ENCODE peak calls at places on chromosomes 7 and 10, in five cellular contexts. Q, O, F, Y and I are unnamed samples. For H3K27me3, the result is how much of the 10 kb centered on the place peaks cover.

GRCh38 chr7:2478387-2478760 is 2.2 kb upstream of the GRIFIN start:
- DNase-seq in Y (no peak), O (peak), Q (no peak), F (peak), I (no peak)

GRCh38 chr10:71431945-71432905 is 35.5 kb downstream of the CDH23 start:
- DNase-seq in Q (no peak), F (peak), O (no peak), Y (no peak), I (peak)

GRCh38 chr10:129977794-129978193 is 13.7 kb upstream of the EBF3 start:
- DNase-seq in Y (no peak), Q (no peak), F (no peak), O (no peak), I (no peak)

GRCh38 chr10:6108631-6109443 is 20.0 kb downstream of the RBM17 start:
- DNase-seq in Q (no peak), Y (peak), F (no peak), O (no peak), I (no peak)

GRCh38 chr7:23018747-23019146 is 4.8 kb upstream of the HYCC1 start:
- DNase-seq in Q (no peak), O (no peak), Y (no peak), F (no peak), I (no peak)

GRCh38 chr7:67791918-67792317 is 795.3 kb downstream of the TYW1 start:
- DNase-seq in F (no peak), Q (no peak), O (no peak), Y (no peak), I (no peak)

GRCh38 chr7:24290004-24290641 is 6.1 kb downstream of the NPY start:
- DNase-seq in Y (peak), F (no peak), O (no peak), Q (no peak), I (no peak)

GRCh38 chr10:3548702-3549101 is 236.3 kb downstream of the KLF6 start:
- DNase-seq in Y (no peak), Q (no peak), F (no peak), O (no peak), I (no peak)

GRCh38 chr7:77426521-77427051 is 10.4 kb upstream of the GSAP start:
- DNase-seq in Q (no peak), O (no peak), F (no peak), Y (no peak), I (no peak)

GRCh38 chr7:130345106-130345505 is 490 bp downstream of the CPA5 start:
- DNase-seq in O (no peak), F (no peak), Q (no peak), Y (no peak), I (no peak)

GRCh38 chr7:25242678-25243077 is 14.4 kb upstream of the NPVF start:
- DNase-seq in Q (no peak), F (no peak), O (no peak), Y (no peak), I (no peak)

GRCh38 chr7:55405856-55406541 is 40.9 kb downstream of the LANCL2 start:
- DNase-seq in F (peak), Y (no peak), Q (no peak), O (peak), I (no peak)

GRCh38 chr7:137578541-137578940 is 235.0 kb upstream of the PTN start:
- DNase-seq in Y (no peak), F (no peak), Q (no peak), O (no peak), I (no peak)

GRCh38 chr10:48494611-48495010 is 110.3 kb downstream of the ARHGAP22 start:
- DNase-seq in Q (no peak), O (no peak), Y (no peak), F (peak), I (no peak)

GRCh38 chr7:157490465-157490912 is 153.7 kb downstream of the DNAJB6 start:
- DNase-seq in F (peak), Y (peak), Q (no peak), O (no peak), I (peak)

GRCh38 chr7:69782917-69783684 is 184.8 kb downstream of the AUTS2 start:
- DNase-seq in Y (no peak), F (no peak), O (no peak), Q (no peak), I (no peak)

GRCh38 chr7:86846494-86847190 is 202.9 kb downstream of the GRM3 start:
- DNase-seq in O (peak), F (peak), Y (no peak), Q (no peak), I (no peak)

GRCh38 chr10:480928-481551 is 208.4 kb downstream of the DIP2C start:
- DNase-seq in O (no peak), Y (no peak), F (peak), Q (no peak), I (no peak)

GRCh38 chr10:51588984-51589383 is 110.4 kb downstream of the CSTF2T start:
- DNase-seq in Y (no peak), O (no peak), Q (no peak), F (no peak), I (no peak)

GRCh38 chr10:59177031-59177861 is 803 bp downstream of the PHYHIPL start:
- DNase-seq in Y (no peak), F (no peak), O (peak), Q (peak), I (no peak)

DNA sequence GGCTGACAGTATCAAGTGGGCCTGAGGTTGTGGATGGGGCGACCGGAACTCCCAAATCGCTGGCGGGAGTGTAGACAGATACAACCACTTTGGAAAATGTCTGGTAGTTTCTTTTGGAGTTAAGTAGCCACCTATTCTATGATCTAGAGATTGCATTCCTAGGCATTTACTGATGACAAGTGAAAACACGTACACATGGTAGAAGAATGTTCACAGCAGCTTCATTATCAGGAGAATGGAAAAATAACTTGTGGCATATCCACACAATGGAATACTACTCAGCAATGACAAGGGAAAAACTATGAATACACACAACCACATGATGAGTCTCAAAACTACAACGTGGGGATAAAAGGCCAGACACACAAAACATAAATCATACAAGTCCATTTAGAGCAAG is 146.0 kb downstream of the MYOF start:
- DNase-seq in O (no peak), Q (no peak), Y (no peak), F (no peak), I (no peak)
- H3K27ac ChIP-seq in O (no peak), Q (no peak), Y (no peak), F (no peak), I (no peak)

DNA sequence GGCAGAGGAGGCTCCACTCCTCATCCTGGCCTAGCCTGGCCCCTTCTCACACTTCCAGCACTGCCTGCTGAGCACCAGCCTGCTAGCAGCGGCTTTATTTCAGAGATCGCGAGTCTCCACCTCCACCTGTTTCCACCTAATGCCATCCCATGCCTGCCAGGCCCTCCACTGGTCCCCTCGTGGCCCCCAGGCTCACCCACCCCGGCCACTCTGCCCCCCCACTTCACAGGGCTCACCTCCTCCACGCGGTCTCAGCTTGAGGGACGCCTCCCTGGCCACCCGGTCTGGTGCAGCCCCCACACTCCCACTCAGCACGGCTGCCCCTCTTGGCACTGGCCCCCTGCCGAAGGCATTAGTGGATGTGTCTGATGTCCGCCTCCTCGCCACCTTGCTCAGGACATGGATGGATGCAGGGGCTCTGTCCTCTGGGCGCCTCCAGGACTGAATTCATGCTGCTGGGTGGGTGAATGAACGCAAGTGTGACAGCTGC is 3.8 kb upstream of the NKX6-2 start:
- DNase-seq in O (no peak), Y (no peak), Q (no peak), F (no peak), I (no peak)
- H3K27me3 ChIP-seq in O (under half), Y (under half), Q (under half), F (half or more), I (under half)

GRCh38 chr7:101666293-101666692 is 37.2 kb upstream of the MYL10 start:
- DNase-seq in Q (no peak), Y (no peak), F (no peak), O (no peak), I (no peak)

GRCh38 chr7:101668726-101669125 is 39.6 kb upstream of the MYL10 start:
- DNase-seq in O (no peak), Q (no peak), Y (no peak), F (no peak), I (no peak)

GRCh38 chr7:101666751-101667150 is 37.7 kb upstream of the MYL10 start:
- DNase-seq in F (no peak), Y (no peak), O (no peak), Q (no peak), I (no peak)

GRCh38 chr7:101667959-101668358 is 38.9 kb upstream of the MYL10 start:
- DNase-seq in F (no peak), O (no peak), Q (no peak), Y (no peak), I (no peak)

GRCh38 chr7:101667399-101667798 is 38.3 kb upstream of the MYL10 start:
- DNase-seq in Y (no peak), Q (no peak), F (no peak), O (no peak), I (no peak)
- H3K27ac ChIP-seq in Y (no peak), Q (no peak), F (no peak), O (no peak), I (no peak)

GRCh38 chr7:146655928-146656797 is 539.6 kb downstream of the CNTNAP2 start:
- DNase-seq in Q (no peak), O (no peak), F (no peak), Y (no peak), I (no peak)

GRCh38 chr7:146660839-146661238 is 544.2 kb downstream of the CNTNAP2 start:
- DNase-seq in Q (no peak), O (no peak), Y (no peak), F (no peak), I (no peak)

GRCh38 chr7:146659732-146660131 is 543.1 kb downstream of the CNTNAP2 start:
- DNase-seq in Q (no peak), Y (no peak), O (peak), F (no peak), I (no peak)

GRCh38 chr7:146656988-146657387 is 540.4 kb downstream of the CNTNAP2 start:
- DNase-seq in Y (no peak), Q (no peak), F (no peak), O (no peak), I (no peak)

DNA sequence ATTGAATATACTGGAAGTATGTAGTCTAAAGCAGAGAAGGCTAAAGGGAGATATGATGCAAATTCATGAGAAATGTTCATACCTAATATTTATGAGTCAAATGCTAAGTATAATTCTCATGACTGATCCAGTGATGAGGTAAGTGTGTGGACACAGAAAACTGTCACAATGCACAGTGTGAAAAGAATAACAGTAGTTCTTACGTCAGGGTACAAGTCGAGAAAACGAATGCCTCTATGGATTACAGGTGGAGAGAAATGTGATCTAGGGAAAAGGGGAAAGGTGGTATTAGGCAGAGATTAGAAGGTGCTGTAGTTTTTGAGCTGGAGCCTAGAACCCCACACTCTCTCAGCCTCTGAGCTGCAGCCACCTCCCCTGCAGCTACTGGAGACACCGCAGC is 542.0 kb downstream of the CNTNAP2 start:
- DNase-seq in Q (no peak), F (no peak), O (no peak), Y (no peak), I (no peak)
- H3K27me3 ChIP-seq in Q (under half), F (under half), O (under half), Y (under half), I (under half)

DNA sequence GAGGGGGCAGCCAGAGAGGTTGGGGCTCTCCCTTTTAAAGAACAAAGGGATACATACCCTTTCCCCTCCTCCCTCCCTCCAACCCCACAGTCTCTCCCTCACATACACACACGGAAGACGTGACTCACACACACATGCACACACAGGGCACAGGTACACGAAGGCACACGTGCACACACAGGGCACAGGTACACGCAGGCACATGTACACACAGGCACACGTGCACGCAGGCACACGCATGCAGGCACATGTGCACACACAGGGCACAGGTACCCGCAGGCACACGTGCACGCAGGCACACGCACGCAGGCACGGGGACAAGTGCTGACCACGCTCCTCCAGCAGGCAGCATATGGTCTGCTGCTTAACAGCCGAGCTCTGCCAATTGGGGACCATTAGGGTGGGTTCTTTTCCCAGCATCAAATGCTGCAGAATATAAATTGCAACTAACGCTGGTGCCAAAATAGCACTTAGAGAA is 55.0 kb upstream of the TNRC18 start:
- DNase-seq in O (no peak), Y (no peak), F (no peak), Q (no peak), I (no peak)
- H3K27ac ChIP-seq in O (no peak), Y (no peak), F (peak), Q (no peak), I (no peak)